ENCODE peak calls at places on chromosomes 11 and 22, in eight cellular contexts. T is left ventricle myocardium inferior; B is tibial nerve; A is A549; E is breast epithelium; F is psoas muscle; K is CD8-positive, alpha-beta T cell; Z is mammary epithelial cell. X is an unnamed sample.

GRCh38 chr11:130023204-130023603 is 20.6 kb upstream of the PRDM10 start:
- DNase-seq in A (no peak), F (no peak), T (no peak), B (no peak), Z (peak; percentile 74), E (no peak), K (no peak), X (peak; percentile 66)

GRCh38 chr22:29268511-29269229 is 602 bp downstream of the EWSR1 start:
- DNase-seq in B (peak; percentile 44), E (peak; percentile 42), T (peak; percentile 74), A (peak; percentile 33), F (peak; percentile 81), K (peak; percentile 39), Z (peak; percentile 26), X (no peak)

GRCh38 chr22:50112151-50113118 is 22.6 kb downstream of the MOV10L1 start:
- DNase-seq in T (no peak), F (no peak), Z (peak; percentile 11), B (no peak), A (no peak), K (no peak), E (no peak), X (peak; percentile 13)

GRCh38 chr11:13698147-13698546 is 29.7 kb downstream of the FAR1 start:
- DNase-seq in A (no peak), E (no peak), Z (no peak), F (no peak), B (no peak), T (no peak), K (no peak), X (no peak)

GRCh38 chr11:93251922-93252321 is 54.1 kb upstream of the SLC36A4 start:
- DNase-seq in F (no peak), B (no peak), K (no peak), Z (no peak), E (no peak), A (no peak), T (no peak), X (no peak)

GRCh38 chr11:12376259-12376971 is 956 bp upstream of the PARVA start:
- DNase-seq in K (no peak), Z (no peak), F (peak; percentile 59), B (peak; percentile 41), A (no peak), T (peak; percentile 50), E (no peak), X (no peak)

GRCh38 chr11:34358258-34358665 is 452 bp upstream of the ABTB2 start:
- DNase-seq in F (peak; percentile 63), Z (peak; percentile 82), A (peak; percentile 82), T (peak; percentile 58), E (peak; percentile 60), B (peak; percentile 33), K (no peak), X (peak; percentile 42)

GRCh38 chr11:45085657-45086501 is 60.6 kb upstream of the PRDM11 start:
- DNase-seq in T (no peak), B (no peak), A (no peak), E (no peak), F (no peak), Z (no peak), K (no peak), X (no peak)

GRCh38 chr22:38098410-38099249 is 11.9 kb downstream of the BAIAP2L2 start:
- DNase-seq in K (no peak), A (no peak), F (no peak), B (no peak), Z (no peak), E (no peak), T (no peak), X (no peak)

GRCh38 chr11:79440451-79441158 is at the start of gene TENM4:
- DNase-seq in E (no peak), T (peak; percentile 59), A (peak; percentile 28), K (no peak), F (peak; percentile 62), B (peak; percentile 71), Z (peak; percentile 72), X (peak; percentile 71)

GRCh38 chr11:132576706-132577105 is 955.6 kb downstream of the OPCML start:
- DNase-seq in B (no peak), A (peak; percentile 11), T (no peak), F (no peak), Z (peak; percentile 61), K (no peak), E (no peak), X (no peak)

GRCh38 chr11:67322049-67322448 is 18.7 kb downstream of the SSH3 start:
- DNase-seq in F (no peak), K (no peak), A (no peak), Z (no peak), T (no peak), E (no peak), B (no peak), X (no peak)

GRCh38 chr11:75445315-75445953 is 12.4 kb upstream of the KLHL35 start:
- DNase-seq in A (peak; percentile 52), K (peak; percentile 79), T (peak; percentile 71), Z (peak; percentile 27), F (peak; percentile 75), B (peak; percentile 91), E (peak; percentile 48), X (no peak)

GRCh38 chr22:50141891-50142363 is 28.6 kb upstream of the PANX2 start:
- DNase-seq in E (no peak), A (no peak), B (no peak), Z (no peak), F (no peak), T (no peak), K (no peak), X (no peak)

GRCh38 chr11:1696608-1697570 is at the start of gene KRTAP5-6:
- DNase-seq in K (no peak), T (no peak), F (no peak), Z (no peak), E (peak; percentile 3), B (no peak), A (no peak), X (no peak)

GRCh38 chr11:115848080-115848479 is 343.9 kb upstream of the CADM1 start:
- DNase-seq in B (no peak), K (no peak), F (no peak), T (no peak), E (no peak), A (no peak), Z (no peak), X (peak; percentile 9)

GRCh38 chr22:49244466-49245420 is 582.9 kb downstream of the BRD1 start:
- DNase-seq in K (no peak), A (no peak), E (peak; percentile 6), B (no peak), T (no peak), Z (no peak), F (no peak), X (no peak)

GRCh38 chr11:113557926-113558325 is 82.7 kb upstream of the DRD2 start:
- DNase-seq in B (no peak), Z (no peak), T (no peak), E (no peak), F (no peak), A (no peak), K (no peak), X (no peak)

GRCh38 chr11:38182126-38182907 is 1584.3 kb upstream of the RAG2 start:
- DNase-seq in E (no peak), T (no peak), Z (no peak), K (no peak), B (no peak), A (no peak), F (no peak), X (no peak)

GRCh38 chr11:27328602-27329001 is 34.4 kb downstream of the CCDC34 start:
- DNase-seq in K (no peak), B (no peak), F (no peak), T (no peak), A (no peak), E (peak; percentile 74), Z (no peak), X (no peak)

DNA sequence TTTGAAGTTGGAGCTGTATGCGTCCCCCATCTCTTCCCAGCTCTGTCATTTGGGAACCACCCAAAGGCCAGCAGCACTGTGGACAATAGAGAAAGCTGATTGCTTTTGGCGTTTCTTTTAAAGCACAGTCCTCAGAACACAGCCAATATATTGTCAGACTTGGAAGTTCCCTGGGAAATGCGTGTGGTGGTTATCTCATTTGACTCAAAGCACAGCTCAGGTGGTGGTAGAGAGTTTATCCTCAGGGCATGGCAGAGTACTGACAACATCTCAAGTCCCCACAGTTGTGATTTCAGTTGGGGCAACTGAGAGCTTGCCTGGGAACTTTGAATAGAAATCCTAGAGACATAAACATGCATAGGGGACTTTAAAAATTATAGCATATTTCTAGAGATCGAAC is 601.3 kb downstream of the ETS1 start:
- DNase-seq in A (no peak), Z (peak; percentile 22), E (no peak), B (no peak), K (no peak), T (no peak), F (no peak), X (no peak)
- H3K27ac ChIP-seq in A (no peak overlapping the region), Z (no peak overlapping the region), E (no peak overlapping the region), B (no peak overlapping the region), K (no peak overlapping the region), T (no peak overlapping the region), F (no peak overlapping the region), X (no peak overlapping the region)

DNA sequence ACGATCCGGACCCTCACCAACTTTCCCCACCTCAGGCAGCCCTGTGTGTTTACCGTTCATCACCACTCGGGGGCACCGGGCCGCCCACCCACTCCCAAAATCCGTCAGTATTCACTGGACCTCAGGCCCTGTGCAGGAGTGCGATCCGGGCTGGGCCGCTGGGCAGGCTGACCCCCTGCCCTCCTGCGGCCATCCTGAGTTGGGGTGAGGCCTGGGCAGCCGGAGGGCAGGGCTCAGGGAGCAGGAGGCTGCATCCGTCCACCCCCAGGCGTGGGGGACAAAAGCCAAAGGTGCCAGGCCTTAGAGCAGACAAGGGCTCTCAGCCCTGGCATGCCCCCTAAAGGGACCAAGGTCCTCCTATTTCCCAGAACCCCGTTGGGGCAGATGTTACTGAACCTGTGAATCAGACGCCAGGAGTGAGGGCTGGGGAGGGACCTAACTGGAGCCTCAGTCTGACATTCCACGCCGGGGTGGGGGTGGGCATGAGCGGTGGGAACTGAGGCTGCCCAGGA is 16.8 kb upstream of the TMEM191C start:
- DNase-seq in K (no peak), F (peak; percentile 14), T (no peak), B (no peak), E (no peak), A (no peak), Z (no peak), X (no peak)
- TF ChIP-seq CTCF in K (no peak), F (no peak), T (no peak), B (no peak), E (no peak), A (no peak), Z (no peak), X (no peak)

GRCh38 chr22:22362939-22363338 is 118.4 kb downstream of the VPREB1 start:
- DNase-seq in B (no peak), Z (no peak), A (no peak), F (no peak), K (no peak), E (no peak), T (no peak), X (no peak)
- H3K4me1 ChIP-seq in B (no peaks in the 10 kb centered on the region), Z (no peaks in the 10 kb centered on the region), A (no peaks in the 10 kb centered on the region), F (no peaks in the 10 kb centered on the region), K (no peaks in the 10 kb centered on the region), E (no peaks in the 10 kb centered on the region), T (no peaks in the 10 kb centered on the region), X (no peaks in the 10 kb centered on the region)

GRCh38 chr11:22926341-22926740 is 66.1 kb upstream of the CCDC179 start:
- DNase-seq in B (no peak), A (no peak), Z (no peak), F (no peak), T (no peak), E (no peak), K (no peak), X (no peak)

GRCh38 chr11:22922672-22923071 is 62.4 kb upstream of the CCDC179 start:
- DNase-seq in K (no peak), F (no peak), A (no peak), T (no peak), Z (no peak), B (no peak), E (no peak), X (no peak)

GRCh38 chr11:22923561-22923960 is 63.3 kb upstream of the CCDC179 start:
- DNase-seq in A (no peak), T (no peak), Z (no peak), F (no peak), E (no peak), B (no peak), K (no peak), X (no peak)

GRCh38 chr11:22920939-22921565 is 60.8 kb upstream of the CCDC179 start:
- DNase-seq in T (no peak), B (no peak), A (peak; percentile 55), E (no peak), K (no peak), Z (peak; percentile 24), F (no peak), X (peak; percentile 48)
- H3K27ac ChIP-seq in T (no peak overlapping the region), B (no peak overlapping the region), A (no peak overlapping the region), E (no peak overlapping the region), K (no peak overlapping the region), Z (no peak overlapping the region), F (no peak overlapping the region), X (no peak overlapping the region)

X was measured in foreskin keratinocyte.